ENCODE peak calls at places on chromosomes 4 and X, in seven cellular contexts. H is thoracic aorta, Y is endothelial cell, B is AG04450, D is kidney epithelial cell, V is mucosa of descending colon, O is OCI-LY7. P is an unnamed sample.

GRCh38 chrX:3271485-3272186 is 74.8 kb downstream of the MXRA5 start:
- DNase-seq in V (no peak), Y (no peak), B (no peak), D (peak), O (no peak), H (no peak), P (no peak)

GRCh38 chrX:56920338-56920997 is 74.9 kb downstream of the SPIN3 start:
- DNase-seq in V (no peak), O (no peak), Y (no peak), B (no peak), D (no peak), H (no peak), P (no peak)

GRCh38 chr4:141409556-141409955 is 188.9 kb downstream of the ZNF330 start:
- DNase-seq in H (no peak), V (no peak), Y (no peak), B (no peak), D (no peak), O (no peak), P (no peak)

GRCh38 chrX:119266364-119266995 is 30.4 kb downstream of the PGRMC1 start:
- DNase-seq in D (no peak), V (peak), O (peak), B (no peak), Y (peak), H (no peak), P (peak)

GRCh38 chr4:2254665-2255500 is 7.0 kb downstream of the MXD4 start:
- DNase-seq in H (peak), D (no peak), V (no peak), Y (no peak), B (no peak), O (no peak), P (no peak)

GRCh38 chrX:56120242-56120641 is 111.9 kb upstream of the KLF8 start:
- DNase-seq in V (no peak), Y (no peak), H (no peak), O (no peak), B (no peak), D (no peak), P (no peak)

GRCh38 chr4:122746485-122746965 is 14.0 kb downstream of the BBS12 start:
- DNase-seq in Y (no peak), O (no peak), B (no peak), V (no peak), H (no peak), D (no peak), P (no peak)

GRCh38 chr4:88080626-88081025 is 73.2 kb downstream of the PKD2 start:
- DNase-seq in H (no peak), V (no peak), O (no peak), D (no peak), B (no peak), Y (no peak), P (no peak)

GRCh38 chr4:48668254-48669017 is 111.6 kb downstream of the FRYL start:
- DNase-seq in D (no peak), Y (no peak), B (no peak), V (peak), H (no peak), O (no peak), P (no peak)

GRCh38 chr4:14289708-14290107 is 662.2 kb upstream of the BOD1L1 start:
- DNase-seq in B (no peak), Y (no peak), O (no peak), H (no peak), D (no peak), V (no peak), P (no peak)

GRCh38 chr4:106058919-106059318 is 163.6 kb downstream of the NPNT start:
- DNase-seq in O (no peak), Y (no peak), H (no peak), B (no peak), V (no peak), D (no peak), P (no peak)

GRCh38 chr4:10664408-10664807 is 20.2 kb downstream of the CLNK start:
- DNase-seq in B (peak), O (no peak), D (peak), H (peak), Y (no peak), V (no peak), P (no peak)

GRCh38 chr4:163380703-163381102 is 37.0 kb downstream of the NPY5R start:
- DNase-seq in O (no peak), D (no peak), B (no peak), V (peak), H (no peak), Y (no peak), P (no peak)

GRCh38 chr4:64144994-64145393 is 264.3 kb downstream of the TECRL start:
- DNase-seq in O (no peak), H (no peak), V (no peak), D (no peak), Y (no peak), B (no peak), P (no peak)

GRCh38 chr4:74370912-74371311 is 6.0 kb downstream of the EREG start:
- DNase-seq in O (peak), Y (peak), V (peak), H (no peak), D (no peak), B (no peak), P (peak)

GRCh38 chr4:70901607-70901983 is 574 bp upstream of the MOB1B start:
- DNase-seq in H (no peak), V (no peak), Y (no peak), D (no peak), B (no peak), O (peak), P (peak)

GRCh38 chr4:78692815-78693156 is 83.4 kb upstream of the BMP2K start:
- DNase-seq in B (no peak), H (no peak), V (no peak), Y (no peak), O (no peak), D (no peak), P (no peak)

GRCh38 chr4:179624768-179625181 is 2182.5 kb upstream of the AGA start:
- DNase-seq in B (peak), Y (no peak), D (peak), H (no peak), O (no peak), V (no peak), P (no peak)

GRCh38 chr4:55078987-55079386 is 46.4 kb downstream of the KDR start:
- DNase-seq in V (no peak), B (no peak), O (no peak), D (no peak), H (no peak), Y (no peak), P (no peak)

GRCh38 chr4:28287837-28288236 is 1427.2 kb downstream of the STIM2 start:
- DNase-seq in H (no peak), B (peak), D (peak), O (no peak), V (no peak), Y (no peak), P (no peak)

GRCh38 chrX:33339219-33339618 is 127.9 kb upstream of the DMD start:
- DNase-seq in B (no peak), O (no peak), Y (no peak), V (no peak), H (no peak), D (no peak), P (no peak)

GRCh38 chrX:141220342-141221008 is 21.8 kb downstream of the SPANXC start:
- DNase-seq in B (peak), V (no peak), H (no peak), Y (no peak), O (no peak), D (peak), P (no peak)

GRCh38 chrX:56788229-56788628 is 59.2 kb downstream of the NBDY start:
- DNase-seq in V (no peak), O (no peak), D (no peak), B (no peak), H (no peak), Y (no peak), P (no peak)

GRCh38 chrX:11406109-11406755 is 113.0 kb downstream of the AMELX start:
- DNase-seq in H (no peak), D (no peak), O (no peak), Y (no peak), V (no peak), B (peak), P (no peak)

GRCh38 chr4:77854431-77855111 is 8.1 kb upstream of the MRPL1 start:
- DNase-seq in V (no peak), D (no peak), Y (no peak), B (no peak), O (no peak), H (no peak), P (no peak)

GRCh38 chrX:74537011-74537390 is 77.4 kb downstream of the RLIM start:
- DNase-seq in D (no peak), B (no peak), H (no peak), O (no peak), Y (peak), V (no peak), P (no peak)

GRCh38 chrX:48083212-48083611 is 11.8 kb upstream of the ZNF630 start:
- DNase-seq in V (peak), O (peak), B (peak), H (no peak), D (no peak), Y (peak), P (peak)

GRCh38 chrX:72050011-72050410 is 81.7 kb downstream of the RTL5 start:
- DNase-seq in D (no peak), H (no peak), Y (no peak), O (no peak), V (no peak), B (no peak), P (no peak)

GRCh38 chr4:150139297-150139696 is 61.1 kb downstream of the DCLK2 start:
- DNase-seq in D (no peak), V (no peak), O (no peak), H (no peak), B (no peak), Y (no peak), P (no peak)

GRCh38 chr4:27010334-27010940 is 149.8 kb downstream of the STIM2 start:
- DNase-seq in V (peak), D (peak), Y (peak), O (peak), H (no peak), B (no peak), P (peak)

GRCh38 chr4:106583567-106583966 is 215.0 kb upstream of the GIMD1 start:
- DNase-seq in H (no peak), V (no peak), Y (no peak), D (peak), O (no peak), B (peak), P (no peak)

GRCh38 chrX:118373538-118373937 is 27.6 kb downstream of the WDR44 start:
- DNase-seq in O (no peak), V (no peak), B (no peak), H (no peak), Y (no peak), D (no peak), P (no peak)

GRCh38 chr4:16765549-16765948 is 132.9 kb downstream of the LDB2 start:
- DNase-seq in O (no peak), Y (no peak), D (no peak), V (no peak), B (no peak), H (no peak), P (no peak)

GRCh38 chr4:56311299-56311975 is 75.9 kb downstream of the AASDH start:
- DNase-seq in H (no peak), O (no peak), V (no peak), Y (no peak), D (no peak), B (no peak), P (no peak)

GRCh38 chr4:40190880-40191815 is 5.7 kb upstream of the RHOH start:
- DNase-seq in Y (no peak), O (peak), V (no peak), D (no peak), B (no peak), H (no peak), P (no peak)

GRCh38 chr4:156475322-156475721 is 496.3 kb downstream of the PDGFC start:
- DNase-seq in O (no peak), Y (peak), V (peak), B (peak), D (peak), H (no peak), P (peak)

GRCh38 chr4:53688186-53688790 is 97.0 kb upstream of the LNX1 start:
- DNase-seq in H (no peak), B (peak), V (no peak), D (peak), O (no peak), Y (no peak), P (peak)

GRCh38 chr4:86482851-86483490 is 111.1 kb upstream of the PTPN13 start:
- DNase-seq in D (no peak), V (no peak), H (no peak), Y (peak), B (no peak), O (no peak), P (peak)
- TF ChIP-seq CTCF in D (peak), V (no peak), H (no peak), Y (peak), B (peak), O (no peak), P (no peak)

GRCh38 chrX:101973066-101973465 is 41.2 kb upstream of the ZMAT1 start:
- DNase-seq in D (no peak), O (no peak), Y (no peak), H (no peak), B (no peak), V (no peak), P (no peak)
- TF ChIP-seq CTCF in D (no peak), O (no peak), Y (no peak), H (no peak), B (no peak), V (no peak), P (no peak)

GRCh38 chrX:68983004-68983857 is 154.4 kb downstream of the EFNB1 start:
- DNase-seq in O (no peak), V (no peak), Y (no peak), H (no peak), B (no peak), D (no peak), P (no peak)

GRCh38 chrX:68980906-68981616 is 152.2 kb downstream of the EFNB1 start:
- DNase-seq in D (no peak), O (no peak), B (no peak), H (no peak), Y (no peak), V (no peak), P (no peak)

GRCh38 chrX:68982476-68982875 is 153.7 kb downstream of the EFNB1 start:
- DNase-seq in V (no peak), O (no peak), B (no peak), Y (no peak), H (no peak), D (no peak), P (no peak)

DNA sequence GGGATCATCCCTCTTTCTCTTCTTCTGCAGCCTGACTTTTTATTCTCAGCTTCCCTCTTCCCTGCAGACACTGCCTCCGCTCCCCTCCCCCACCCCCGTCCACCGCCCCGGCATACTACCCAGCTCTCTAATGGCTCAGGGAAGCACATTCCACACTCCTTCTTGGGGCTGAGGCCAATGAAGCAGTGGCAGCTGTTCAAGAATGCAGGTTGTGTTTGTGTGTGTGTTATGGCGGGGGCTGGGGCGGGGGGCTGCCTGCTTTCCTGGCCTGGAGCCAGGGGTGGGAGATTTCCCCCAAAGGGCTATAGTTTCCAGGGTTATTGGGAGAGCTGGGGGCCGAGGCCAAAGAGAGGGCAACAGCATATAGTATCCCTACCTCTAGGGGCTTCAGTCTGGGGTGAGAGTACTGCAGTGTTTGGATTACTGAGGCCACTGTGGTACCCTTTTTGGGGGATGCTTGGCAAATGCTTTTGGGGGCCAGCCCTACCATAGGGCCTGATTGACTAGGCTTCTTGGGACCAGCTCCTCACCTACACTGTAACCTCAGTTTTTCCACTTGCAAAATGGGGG is 149.5 kb downstream of the EFNB1 start:
- DNase-seq in Y (no peak), B (peak), D (no peak), V (no peak), O (no peak), H (no peak), P (no peak)
- TF ChIP-seq CTCF in Y (no peak), B (no peak), D (no peak), V (no peak), O (no peak), H (no peak), P (no peak)

DNA sequence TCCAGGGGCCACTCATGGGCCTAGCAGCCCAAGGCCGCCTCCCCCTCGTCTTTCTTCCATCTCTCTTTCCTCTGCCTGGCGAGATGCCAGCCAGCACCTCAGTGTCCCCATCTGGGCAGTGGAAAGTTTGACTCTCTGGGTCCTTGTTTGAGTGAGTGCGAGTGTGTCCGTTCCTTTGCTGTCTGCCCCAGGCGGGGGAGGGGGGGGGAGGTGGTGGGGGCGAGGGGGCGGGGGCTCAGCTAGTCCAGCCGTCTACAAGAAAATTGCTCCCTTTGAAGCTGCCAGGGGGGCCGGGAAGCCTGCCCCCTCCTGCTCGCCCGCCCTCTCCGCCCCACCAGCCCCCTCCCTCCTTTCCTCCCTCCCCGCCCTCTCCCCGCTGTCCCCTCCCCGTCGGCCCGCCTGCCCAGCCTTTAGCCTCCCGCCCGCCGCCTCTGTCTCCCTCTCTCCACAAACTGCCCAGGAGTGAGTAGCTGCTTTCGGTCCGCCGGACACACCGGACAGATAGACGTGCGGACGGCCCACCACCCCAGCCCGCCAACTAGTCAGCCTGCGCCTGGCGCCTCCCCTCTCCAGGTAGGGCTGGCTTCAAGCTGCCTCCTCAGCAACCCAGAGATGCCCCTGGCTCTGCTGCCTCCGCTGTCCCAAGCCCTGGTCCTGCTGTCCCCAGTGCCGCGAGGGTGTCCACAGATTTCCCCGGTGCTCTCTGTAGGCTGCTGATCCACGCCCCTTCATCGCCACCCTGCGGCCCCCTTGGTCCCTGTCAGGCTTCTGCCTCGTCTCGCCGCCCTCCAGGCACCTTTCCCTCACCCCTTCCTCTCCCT is at the start of gene BGN:
- DNase-seq in B (no peak), O (no peak), D (no peak), V (no peak), Y (peak), H (peak), P (no peak)
- TF ChIP-seq CTCF in B (peak), O (no peak), D (peak), V (no peak), Y (no peak), H (peak), P (no peak)

GRCh38 chr4:99201687-99202086 is 17.4 kb downstream of the ADH6 start:
- DNase-seq in B (no peak), V (no peak), H (no peak), D (no peak), O (no peak), Y (no peak), P (no peak)
- TF ChIP-seq CTCF in B (peak), V (no peak), H (peak), D (no peak), O (no peak), Y (no peak), P (no peak)

GRCh38 chr4:170008801-170009200 is 17.4 kb downstream of the MFAP3L start:
- DNase-seq in D (no peak), V (no peak), H (no peak), B (no peak), O (no peak), Y (no peak), P (no peak)

GRCh38 chr4:170007113-170007512 is 19.1 kb downstream of the MFAP3L start:
- DNase-seq in D (no peak), V (no peak), Y (no peak), O (no peak), B (no peak), H (no peak), P (no peak)

GRCh38 chr4:170009291-170009690 is 16.9 kb downstream of the MFAP3L start:
- DNase-seq in B (no peak), H (no peak), Y (no peak), D (no peak), V (no peak), O (no peak), P (no peak)

GRCh38 chr4:170005472-170005871 is 20.7 kb downstream of the MFAP3L start:
- DNase-seq in H (no peak), B (no peak), D (no peak), V (no peak), O (no peak), Y (no peak), P (no peak)

GRCh38 chr4:170008376-170008775 is 17.8 kb downstream of the MFAP3L start:
- DNase-seq in O (no peak), Y (no peak), V (no peak), H (no peak), D (no peak), B (no peak), P (no peak)
- TF ChIP-seq CTCF in O (no peak), Y (no peak), V (no peak), H (no peak), D (no peak), B (no peak), P (peak)

DNA sequence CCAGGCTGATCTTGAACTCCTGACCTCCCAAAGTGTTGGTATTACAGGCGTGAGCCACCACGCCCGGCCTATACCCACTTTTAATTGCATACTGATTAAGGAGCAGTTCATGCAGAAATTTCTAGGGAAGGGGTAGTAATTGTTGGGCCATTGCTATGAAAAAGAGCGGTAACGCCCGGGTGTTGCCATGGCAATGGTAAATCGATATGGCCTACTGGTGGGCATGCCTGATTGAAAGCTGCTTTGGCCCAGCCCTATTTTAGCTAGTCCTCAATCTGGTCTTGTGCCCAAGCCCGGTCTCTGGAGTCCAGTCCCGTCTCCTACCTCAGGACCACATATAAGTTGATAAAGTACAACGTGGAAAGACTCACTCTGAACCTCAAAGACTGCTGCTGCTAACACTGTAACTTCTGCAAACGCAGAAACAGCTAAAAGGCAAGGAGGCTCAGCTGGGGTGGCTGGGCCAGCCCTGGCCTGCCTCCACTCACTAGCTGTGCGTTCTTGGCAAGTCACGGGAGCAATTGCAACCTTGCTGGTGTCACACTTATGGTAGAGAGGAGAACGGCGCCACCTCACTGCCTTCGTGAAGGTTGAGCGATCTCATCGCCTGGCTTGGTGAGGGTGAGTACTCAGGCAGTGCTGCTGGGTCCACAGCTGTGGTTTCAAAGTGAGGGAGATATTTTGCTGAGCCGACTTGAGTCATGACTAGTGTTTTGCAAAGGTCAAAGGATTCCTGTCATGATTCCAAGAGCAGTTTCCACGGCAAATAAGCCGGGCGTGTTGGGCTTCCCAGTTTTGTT is 57.0 kb upstream of the GRPEL1 start:
- DNase-seq in V (peak), Y (no peak), O (peak), B (peak), D (peak), H (no peak), P (no peak)
- TF ChIP-seq CTCF in V (no peak), Y (no peak), O (no peak), B (peak), D (no peak), H (no peak), P (no peak)

GRCh38 chr4:8666581-8666980 is 74.0 kb downstream of the CPZ start:
- DNase-seq in O (no peak), D (no peak), B (no peak), V (no peak), H (no peak), Y (no peak), P (no peak)
- TF ChIP-seq CTCF in O (no peak), D (no peak), B (no peak), V (no peak), H (no peak), Y (no peak), P (no peak)

P was measured in GM13977.